ENCODE peak calls at places on chromosome 16, in four cellular contexts. One of them, this sample, is unnamed. For H3K4me1, the result is how much of the 10 kb centered on the place peaks cover.

GRCh38 chr16:3731126-3731935 is 14.0 kb upstream of the TRAP1 start:
- DNase-seq in aorta: peak
- DNase-seq in body of pancreas: no peak
- DNase-seq in cardiac muscle cell: no peak
- DNase-seq in this sample: no peak

GRCh38 chr16:57823836-57824235 is 21.5 kb upstream of the KIFC3 start:
- DNase-seq in body of pancreas: peak
- DNase-seq in cardiac muscle cell: no peak
- DNase-seq in aorta: no peak
- DNase-seq in this sample: peak

GRCh38 chr16:49352923-49353322 is 20.7 kb upstream of the C16orf78 start:
- DNase-seq in cardiac muscle cell: peak
- DNase-seq in aorta: no peak
- DNase-seq in body of pancreas: peak
- DNase-seq in this sample: no peak

GRCh38 chr16:69301861-69302260 is 9.3 kb upstream of the VPS4A start:
- DNase-seq in aorta: peak
- DNase-seq in cardiac muscle cell: no peak
- DNase-seq in body of pancreas: no peak
- DNase-seq in this sample: no peak

GRCh38 chr16:185691-186090 is 5.4 kb downstream of the HBQ1 start:
- DNase-seq in aorta: no peak
- DNase-seq in body of pancreas: no peak
- DNase-seq in cardiac muscle cell: no peak
- DNase-seq in this sample: no peak

GRCh38 chr16:31577411-31577810 is 49.7 kb downstream of the AHSP start:
- DNase-seq in cardiac muscle cell: no peak
- DNase-seq in body of pancreas: no peak
- DNase-seq in aorta: no peak
- DNase-seq in this sample: no peak

GRCh38 chr16:57358527-57359095 is at the start of gene CCL22:
- DNase-seq in cardiac muscle cell: no peak
- DNase-seq in aorta: no peak
- DNase-seq in body of pancreas: no peak
- DNase-seq in this sample: no peak

GRCh38 chr16:582614-583331 is 7.1 kb upstream of the RAB40C start:
- DNase-seq in cardiac muscle cell: no peak
- DNase-seq in aorta: no peak
- DNase-seq in body of pancreas: peak
- DNase-seq in this sample: peak

GRCh38 chr16:89121691-89122321 is 28.2 kb downstream of the ACSF3 start:
- DNase-seq in body of pancreas: no peak
- DNase-seq in cardiac muscle cell: no peak
- DNase-seq in aorta: peak
- DNase-seq in this sample: no peak

GRCh38 chr16:22188595-22189442 is 17.3 kb upstream of the EEF2K start:
- DNase-seq in cardiac muscle cell: peak
- DNase-seq in body of pancreas: peak
- DNase-seq in aorta: peak
- DNase-seq in this sample: peak

GRCh38 chr16:87765473-87765775 is 362 bp downstream of the KLHDC4 start:
- DNase-seq in cardiac muscle cell: peak
- DNase-seq in aorta: no peak
- DNase-seq in body of pancreas: peak
- DNase-seq in this sample: no peak

GRCh38 chr16:13897806-13898205 is 22.1 kb upstream of the ERCC4 start:
- DNase-seq in aorta: no peak
- DNase-seq in body of pancreas: no peak
- DNase-seq in cardiac muscle cell: no peak
- DNase-seq in this sample: no peak

GRCh38 chr16:69217433-69217832 is 30.5 kb downstream of the SNTB2 start:
- DNase-seq in body of pancreas: no peak
- DNase-seq in cardiac muscle cell: peak
- DNase-seq in aorta: no peak
- DNase-seq in this sample: no peak

GRCh38 chr16:84059111-84059510 is 16.5 kb upstream of the SLC38A8 start:
- DNase-seq in aorta: no peak
- DNase-seq in cardiac muscle cell: peak
- DNase-seq in body of pancreas: no peak
- DNase-seq in this sample: no peak

GRCh38 chr16:9909072-9909471 is 273.2 kb downstream of the GRIN2A start:
- DNase-seq in aorta: no peak
- DNase-seq in cardiac muscle cell: no peak
- DNase-seq in body of pancreas: no peak
- DNase-seq in this sample: no peak

GRCh38 chr16:64311241-64311640 is 810.6 kb downstream of the CDH11 start:
- DNase-seq in aorta: no peak
- DNase-seq in body of pancreas: no peak
- DNase-seq in cardiac muscle cell: no peak
- DNase-seq in this sample: no peak

GRCh38 chr16:50067290-50067853 is 1.6 kb downstream of the HEATR3 start:
- DNase-seq in body of pancreas: no peak
- DNase-seq in cardiac muscle cell: peak
- DNase-seq in aorta: no peak
- DNase-seq in this sample: no peak

GRCh38 chr16:705748-706188 is at the start of gene FBXL16:
- DNase-seq in aorta: no peak
- DNase-seq in cardiac muscle cell: no peak
- DNase-seq in body of pancreas: no peak
- DNase-seq in this sample: no peak

GRCh38 chr16:19130852-19131808 is 17.4 kb downstream of the ITPRIPL2 start:
- DNase-seq in cardiac muscle cell: peak
- DNase-seq in aorta: no peak
- DNase-seq in body of pancreas: no peak
- DNase-seq in this sample: no peak

GRCh38 chr16:58114827-58115825 is 14.1 kb downstream of the CFAP20 start:
- DNase-seq in cardiac muscle cell: peak
- DNase-seq in body of pancreas: no peak
- DNase-seq in aorta: no peak
- DNase-seq in this sample: no peak

GRCh38 chr16:9138731-9139501 is 47.5 kb downstream of the HAPSTR1 start:
- DNase-seq in body of pancreas: peak
- DNase-seq in cardiac muscle cell: peak
- DNase-seq in aorta: peak
- DNase-seq in this sample: peak

GRCh38 chr16:88999457-89000206 is 22.6 kb upstream of the CBFA2T3 start:
- DNase-seq in body of pancreas: no peak
- DNase-seq in aorta: no peak
- DNase-seq in cardiac muscle cell: peak
- DNase-seq in this sample: no peak

GRCh38 chr16:81623365-81624102 is 155.6 kb upstream of the PLCG2 start:
- DNase-seq in cardiac muscle cell: peak
- DNase-seq in aorta: no peak
- DNase-seq in body of pancreas: peak
- DNase-seq in this sample: no peak

GRCh38 chr16:11395008-11395948 is 50.0 kb downstream of the RMI2 start:
- DNase-seq in body of pancreas: peak
- DNase-seq in cardiac muscle cell: no peak
- DNase-seq in aorta: peak
- DNase-seq in this sample: no peak

GRCh38 chr16:30741461-30741914 is 6.7 kb upstream of the PHKG2 start:
- DNase-seq in aorta: no peak
- DNase-seq in cardiac muscle cell: peak
- DNase-seq in body of pancreas: peak
- DNase-seq in this sample: peak

GRCh38 chr16:85995591-85996461 is 96.9 kb downstream of the IRF8 start:
- DNase-seq in aorta: peak
- DNase-seq in cardiac muscle cell: no peak
- DNase-seq in body of pancreas: no peak
- DNase-seq in this sample: no peak

GRCh38 chr16:17224350-17224749 is 246.4 kb downstream of the XYLT1 start:
- DNase-seq in cardiac muscle cell: no peak
- DNase-seq in body of pancreas: no peak
- DNase-seq in aorta: no peak
- DNase-seq in this sample: no peak

GRCh38 chr16:17223576-17223975 is 247.2 kb downstream of the XYLT1 start:
- DNase-seq in aorta: no peak
- DNase-seq in body of pancreas: no peak
- DNase-seq in cardiac muscle cell: no peak
- DNase-seq in this sample: no peak

GRCh38 chr16:17227278-17227677 is 243.5 kb downstream of the XYLT1 start:
- DNase-seq in body of pancreas: no peak
- DNase-seq in cardiac muscle cell: no peak
- DNase-seq in aorta: no peak
- DNase-seq in this sample: no peak

GRCh38 chr16:17224859-17225258 is 245.9 kb downstream of the XYLT1 start:
- DNase-seq in body of pancreas: peak
- DNase-seq in cardiac muscle cell: peak
- DNase-seq in aorta: no peak
- DNase-seq in this sample: no peak

GRCh38 chr16:17225551-17225950 is 245.2 kb downstream of the XYLT1 start:
- DNase-seq in aorta: no peak
- DNase-seq in body of pancreas: no peak
- DNase-seq in cardiac muscle cell: no peak
- DNase-seq in this sample: no peak
- H3K4me1 ChIP-seq in aorta: under half
- H3K4me1 ChIP-seq in body of pancreas: under half
- H3K4me1 ChIP-seq in cardiac muscle cell: under half
- H3K4me1 ChIP-seq in this sample: under half

GRCh38 chr16:46927273-46927672 is 43.1 kb downstream of the GPT2 start:
- DNase-seq in cardiac muscle cell: no peak
- DNase-seq in aorta: no peak
- DNase-seq in body of pancreas: no peak
- DNase-seq in this sample: peak
- H3K27ac ChIP-seq in cardiac muscle cell: no peak
- H3K27ac ChIP-seq in aorta: no peak
- H3K27ac ChIP-seq in body of pancreas: no peak
- H3K27ac ChIP-seq in this sample: no peak

DNA sequence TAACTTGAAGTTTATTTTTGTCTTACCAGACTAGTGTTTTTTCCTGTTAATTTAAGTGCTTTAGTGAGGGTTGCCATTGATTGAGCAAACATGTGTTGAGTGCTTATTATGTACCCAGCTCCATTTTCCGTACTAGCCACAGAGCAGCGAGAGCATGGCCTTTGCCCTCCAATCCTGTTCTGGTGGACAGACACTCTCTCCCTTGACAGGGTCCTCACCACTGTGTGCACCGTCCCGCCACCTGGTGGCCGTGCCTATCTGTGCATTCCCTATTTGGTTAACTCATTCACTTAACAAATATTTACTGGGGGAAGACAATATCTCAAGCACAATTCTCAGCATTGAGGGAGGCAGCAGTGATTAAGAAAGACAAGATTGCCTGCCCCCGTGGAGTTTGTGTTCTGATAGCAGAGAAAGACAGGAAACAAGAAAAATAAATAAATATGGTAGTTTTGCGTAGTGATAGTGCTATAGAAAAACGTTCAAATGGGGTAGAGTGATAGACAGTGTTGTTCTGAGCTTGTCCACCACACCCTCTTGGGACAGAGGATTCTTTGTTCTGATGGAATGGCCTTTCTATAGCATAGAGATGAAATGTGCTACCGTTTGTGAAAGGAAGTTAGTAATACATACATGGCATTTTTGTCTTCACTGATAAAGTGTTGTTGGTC is 13.0 kb downstream of the CDH13 start:
- DNase-seq in body of pancreas: peak
- DNase-seq in cardiac muscle cell: peak
- DNase-seq in aorta: peak
- DNase-seq in this sample: peak
- H3K4me1 ChIP-seq in body of pancreas: under half
- H3K4me1 ChIP-seq in cardiac muscle cell: under half
- H3K4me1 ChIP-seq in aorta: under half
- H3K4me1 ChIP-seq in this sample: under half

GRCh38 chr16:29151317-29151716 is 166.5 kb downstream of the LAT start:
- DNase-seq in body of pancreas: no peak
- DNase-seq in cardiac muscle cell: no peak
- DNase-seq in aorta: no peak
- DNase-seq in this sample: no peak
- H3K27ac ChIP-seq in body of pancreas: no peak
- H3K27ac ChIP-seq in cardiac muscle cell: no peak
- H3K27ac ChIP-seq in aorta: no peak
- H3K27ac ChIP-seq in this sample: peak

GRCh38 chr16:2156025-2156848 is 655 bp downstream of the TRAF7 start:
- DNase-seq in aorta: peak
- DNase-seq in body of pancreas: no peak
- DNase-seq in cardiac muscle cell: peak
- DNase-seq in this sample: no peak

GRCh38 chr16:2157480-2158261 is 2.1 kb downstream of the TRAF7 start:
- DNase-seq in body of pancreas: peak
- DNase-seq in cardiac muscle cell: no peak
- DNase-seq in aorta: no peak
- DNase-seq in this sample: peak

GRCh38 chr16:2156849-2157224 is 1.3 kb downstream of the TRAF7 start:
- DNase-seq in body of pancreas: no peak
- DNase-seq in cardiac muscle cell: no peak
- DNase-seq in aorta: no peak
- DNase-seq in this sample: no peak

GRCh38 chr16:2159052-2159838 is 3.7 kb downstream of the TRAF7 start:
- DNase-seq in aorta: peak
- DNase-seq in cardiac muscle cell: peak
- DNase-seq in body of pancreas: no peak
- DNase-seq in this sample: peak

GRCh38 chr16:2158262-2158638 is 2.7 kb downstream of the TRAF7 start:
- DNase-seq in aorta: no peak
- DNase-seq in body of pancreas: no peak
- DNase-seq in cardiac muscle cell: no peak
- DNase-seq in this sample: no peak
- H3K4me1 ChIP-seq in aorta: under half
- H3K4me1 ChIP-seq in body of pancreas: under half
- H3K4me1 ChIP-seq in cardiac muscle cell: under half
- H3K4me1 ChIP-seq in this sample: under half

GRCh38 chr16:67235816-67236547 is 9.1 kb downstream of the TMEM208 start:
- DNase-seq in aorta: no peak
- DNase-seq in body of pancreas: no peak
- DNase-seq in cardiac muscle cell: no peak
- DNase-seq in this sample: no peak
- H3K27ac ChIP-seq in aorta: no peak
- H3K27ac ChIP-seq in body of pancreas: no peak
- H3K27ac ChIP-seq in cardiac muscle cell: no peak
- H3K27ac ChIP-seq in this sample: no peak

GRCh38 chr16:75341934-75342811 is 90.7 kb upstream of the BCAR1 start:
- DNase-seq in cardiac muscle cell: peak
- DNase-seq in aorta: no peak
- DNase-seq in body of pancreas: no peak
- DNase-seq in this sample: no peak

GRCh38 chr16:75343311-75343710 is 90.0 kb downstream of the CFDP1 start:
- DNase-seq in aorta: no peak
- DNase-seq in body of pancreas: no peak
- DNase-seq in cardiac muscle cell: no peak
- DNase-seq in this sample: no peak

GRCh38 chr16:75351183-75351582 is 82.1 kb downstream of the CFDP1 start:
- DNase-seq in aorta: no peak
- DNase-seq in cardiac muscle cell: peak
- DNase-seq in body of pancreas: no peak
- DNase-seq in this sample: no peak

GRCh38 chr16:75340715-75341500 is 89.5 kb upstream of the BCAR1 start:
- DNase-seq in body of pancreas: no peak
- DNase-seq in aorta: no peak
- DNase-seq in cardiac muscle cell: peak
- DNase-seq in this sample: no peak

GRCh38 chr16:75345711-75346110 is 87.6 kb downstream of the CFDP1 start:
- DNase-seq in cardiac muscle cell: no peak
- DNase-seq in aorta: no peak
- DNase-seq in body of pancreas: no peak
- DNase-seq in this sample: no peak
- H3K4me1 ChIP-seq in cardiac muscle cell: under half
- H3K4me1 ChIP-seq in aorta: under half
- H3K4me1 ChIP-seq in body of pancreas: under half
- H3K4me1 ChIP-seq in this sample: under half

This sample was measured in right lobe of liver.